ENCODE peak calls at places on chromosomes 1 and 21, in six cellular contexts. Z is esophagus squamous epithelium, P is stomach, O is transverse colon, V is HepG2, A is GM12891. H is an unnamed sample.
A peak's percentile ranks its signal among the peaks of the same experiment; 100 is the strongest.

GRCh38 chr1:180906511-180906910 is 6.2 kb upstream of the KIAA1614 start:
- DNase-seq in P (no peak), O (no peak), Z (no peak), A (no peak), V (no peak), H (no peak)

GRCh38 chr1:28885472-28885877 is 28.9 kb upstream of the EPB41 start:
- DNase-seq in V (no peak), O (no peak), Z (no peak), A (no peak), P (no peak), H (no peak)

GRCh38 chr1:2082064-2082463 is 31.9 kb downstream of the PRKCZ start:
- DNase-seq in P (no peak), Z (no peak), A (no peak), O (no peak), V (no peak), H (no peak)

GRCh38 chr1:210448293-210448892 is 119.7 kb downstream of the HHAT start:
- DNase-seq in P (no peak), V (peak; percentile 14), O (no peak), A (peak; percentile 7), Z (no peak), H (peak; percentile 32)

GRCh38 chr1:12552951-12553921 is 64.8 kb downstream of the DHRS3 start:
- DNase-seq in O (no peak), A (no peak), V (peak; percentile 36), Z (no peak), P (no peak), H (no peak)

GRCh38 chr1:60126733-60127132 is 53.2 kb upstream of the C1orf87 start:
- DNase-seq in P (no peak), V (no peak), Z (no peak), O (no peak), A (no peak), H (no peak)

GRCh38 chr21:36039861-36040260 is 20.5 kb downstream of the SETD4 start:
- DNase-seq in V (no peak), Z (no peak), A (no peak), P (no peak), O (no peak), H (no peak)

GRCh38 chr21:44802396-44803153 is 955 bp upstream of the UBE2G2 start:
- DNase-seq in O (no peak), A (no peak), Z (no peak), P (no peak), V (peak; percentile 81), H (no peak)

DNA sequence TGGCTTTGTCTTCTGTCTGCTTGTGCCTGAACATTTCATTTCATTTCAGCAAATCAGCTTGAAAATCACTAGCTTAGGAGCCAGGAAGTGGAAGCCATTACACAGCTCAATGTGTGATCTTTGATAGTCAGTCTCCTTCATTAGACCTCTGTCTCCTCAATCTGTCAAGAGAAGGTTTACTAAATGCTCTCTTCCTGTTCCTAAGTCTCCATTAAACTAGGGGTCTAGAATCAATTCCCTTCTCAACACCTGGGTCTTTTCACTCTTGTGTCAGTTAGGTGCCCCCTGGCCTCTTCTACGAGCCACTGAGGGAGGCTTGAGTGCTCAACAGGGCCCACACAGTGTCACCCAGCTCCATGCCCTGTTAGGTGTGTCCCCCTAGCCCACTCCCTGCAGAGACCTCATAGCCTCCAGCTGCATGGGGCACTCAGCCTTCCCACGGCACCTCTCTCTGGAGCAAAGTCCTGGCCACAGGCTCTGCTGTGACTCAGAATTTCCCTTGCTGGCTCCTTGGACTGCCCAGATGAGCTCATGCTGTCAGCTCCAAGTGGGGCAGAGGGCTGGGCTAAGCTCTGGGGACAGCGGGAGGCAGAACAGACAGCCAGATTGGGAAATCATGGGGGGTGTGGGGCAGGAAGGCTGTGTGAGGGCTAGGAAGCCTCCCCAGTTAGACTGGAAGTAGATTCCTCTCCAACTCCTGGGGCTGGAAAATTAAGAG is 115.7 kb upstream of the IPO9 start:
- DNase-seq in Z (peak; percentile 42), P (peak; percentile 83), A (no peak), V (no peak), O (peak; percentile 88), H (no peak)
- TF ChIP-seq POLR2A in Z (no peak), P (no peak), A (no peak), V (no peak), O (peak; percentile 22), H (no peak)

GRCh38 chr21:17537299-17537698 is 24.5 kb downstream of the CXADR start:
- DNase-seq in V (no peak), Z (no peak), A (no peak), P (no peak), O (no peak), H (peak; percentile 2)
- TF ChIP-seq POLR2A in V (no peak), Z (no peak), A (no peak), P (no peak), O (no peak), H (no peak)

GRCh38 chr1:156498447-156499193 is 2.0 kb downstream of the MEF2D start:
- DNase-seq in A (no peak), O (peak; percentile 55), Z (no peak), V (no peak), P (peak; percentile 54), H (peak; percentile 24)
- TF ChIP-seq POLR2A in A (no peak), O (peak; percentile 41), Z (no peak), V (no peak), P (no peak), H (no peak)

GRCh38 chr1:35177237-35177786 is 15.6 kb downstream of the SFPQ start:
- DNase-seq in A (no peak), Z (no peak), P (no peak), V (no peak), O (no peak), H (no peak)
- TF ChIP-seq POLR2A in A (peak; percentile 73), Z (no peak), P (no peak), V (no peak), O (no peak), H (no peak)

GRCh38 chr1:200620273-200621131 is at the start of gene KIF14:
- DNase-seq in V (peak; percentile 89), O (peak; percentile 95), Z (peak; percentile 59), A (peak; percentile 86), P (peak; percentile 92), H (peak; percentile 96)
- TF ChIP-seq POLR2A in V (peak; percentile 59), O (no peak), Z (no peak), A (peak; percentile 42), P (no peak), H (peak; percentile 80)

GRCh38 chr1:89786628-89787214 is 34.1 kb upstream of the LRRC8D start:
- DNase-seq in O (no peak), A (no peak), P (no peak), V (no peak), Z (no peak), H (peak; percentile 92)
- TF ChIP-seq POLR2A in O (no peak), A (no peak), P (no peak), V (no peak), Z (no peak), H (no peak)

GRCh38 chr1:222464841-222465210 is 83.1 kb downstream of the HHIPL2 start:
- DNase-seq in O (peak; percentile 44), Z (no peak), V (peak; percentile 63), P (peak; percentile 36), A (no peak), H (peak; percentile 85)

GRCh38 chr1:222463059-222463730 is 84.7 kb downstream of the HHIPL2 start:
- DNase-seq in O (no peak), Z (no peak), P (no peak), V (no peak), A (no peak), H (no peak)

GRCh38 chr1:222462598-222462997 is 85.3 kb downstream of the HHIPL2 start:
- DNase-seq in Z (no peak), A (no peak), O (no peak), V (no peak), P (no peak), H (peak; percentile 38)

GRCh38 chr1:222466150-222466865 is 81.6 kb downstream of the HHIPL2 start:
- DNase-seq in A (no peak), V (peak; percentile 66), Z (no peak), P (no peak), O (no peak), H (no peak)

DNA sequence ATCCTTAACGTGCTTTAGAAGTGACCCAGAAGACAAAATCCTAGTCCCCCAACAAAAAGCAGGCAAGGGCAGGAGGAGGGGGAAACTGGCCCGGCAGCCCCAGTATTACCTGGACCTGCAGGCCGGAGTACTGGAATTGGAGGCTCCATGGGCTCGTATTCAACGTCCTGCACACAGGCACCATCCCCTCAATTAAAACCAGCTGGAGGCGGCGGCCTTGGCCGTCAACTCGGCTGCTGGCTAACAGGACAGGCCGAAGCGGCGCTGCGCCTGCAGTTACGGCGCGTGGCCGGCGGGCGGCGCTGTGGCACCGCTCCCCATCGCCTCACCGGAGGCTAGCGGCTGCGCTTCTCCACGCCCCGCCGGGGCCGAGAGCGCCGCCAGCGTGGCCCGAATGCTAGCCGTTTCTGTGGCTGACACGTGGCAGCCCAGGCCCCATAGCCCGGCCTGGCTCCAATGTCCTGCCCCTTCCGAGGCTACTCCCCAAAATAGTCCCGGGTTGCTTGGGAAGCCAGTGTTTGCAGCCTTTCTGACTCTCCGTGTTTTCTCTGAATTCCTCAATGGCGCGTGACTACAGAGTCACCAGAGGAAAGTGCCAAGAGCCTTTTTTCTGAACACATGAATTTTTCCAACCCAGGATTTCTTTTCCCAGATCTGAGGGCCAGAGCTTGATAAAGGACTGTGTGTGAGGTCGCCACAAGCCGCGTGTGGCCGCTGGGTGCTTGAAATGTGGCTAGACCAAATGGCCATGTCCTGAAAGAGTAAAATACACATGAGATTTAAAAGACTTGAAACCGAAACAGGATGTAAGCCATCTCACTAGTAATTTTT is 82.5 kb downstream of the HHIPL2 start:
- DNase-seq in Z (peak; percentile 53), P (peak; percentile 94), A (peak; percentile 85), O (peak; percentile 91), V (peak; percentile 91), H (peak; percentile 91)
- TF ChIP-seq POLR2A in Z (no peak), P (no peak), A (no peak), O (no peak), V (peak; percentile 82), H (no peak)

DNA sequence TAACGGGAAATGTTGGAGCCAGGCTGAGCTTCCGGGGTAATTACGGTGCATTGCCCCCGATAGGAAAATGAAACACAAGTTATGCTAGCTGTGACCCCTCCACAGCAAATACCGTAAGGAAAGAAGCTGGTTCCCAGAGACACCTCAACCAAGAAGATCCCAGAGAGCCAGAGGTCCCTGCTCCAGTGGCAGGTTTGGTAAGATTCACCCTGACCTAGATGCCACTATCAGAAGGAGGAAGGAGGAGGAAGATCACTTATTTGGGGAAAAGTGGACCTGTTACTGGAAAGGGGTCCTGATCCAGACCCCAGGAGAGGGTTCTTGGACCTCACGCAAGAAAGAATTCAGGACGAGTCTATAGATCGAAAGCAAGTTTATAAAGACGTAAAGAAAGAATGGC is 7.6 kb upstream of the CAPN9 start:
- DNase-seq in P (no peak), O (no peak), V (no peak), A (no peak), Z (no peak), H (no peak)
- TF ChIP-seq POLR2A in P (no peak), O (no peak), V (no peak), A (no peak), Z (no peak), H (no peak)